ENCODE peak calls at places on chromosomes 6 and 20, in four cellular contexts. E, T, B and W are unnamed samples.

GRCh38 chr20:45450097-45450818 is 19.3 kb upstream of the WFDC2 start:
- DNase-seq in E (peak), T (peak), B (peak), W (peak)

GRCh38 chr6:28811873-28812272 is 111.9 kb downstream of the TRIM27 start:
- DNase-seq in E (peak), T (peak), B (no peak), W (no peak)

GRCh38 chr6:44003345-44004061 is 123.7 kb downstream of the MRPL14 start:
- DNase-seq in E (no peak), T (no peak), B (no peak), W (no peak)

GRCh38 chr6:163661271-163661671 is 246.8 kb downstream of the QKI start:
- DNase-seq in E (no peak), T (no peak), B (no peak), W (no peak)

GRCh38 chr6:170286934-170287265 is 4.0 kb downstream of the DLL1 start:
- DNase-seq in E (no peak), T (no peak), B (no peak), W (no peak)

GRCh38 chr6:109073344-109074235 is 21.1 kb downstream of the SESN1 start:
- DNase-seq in E (peak), T (peak), B (peak), W (peak)

GRCh38 chr6:34366639-34366921 is 25.9 kb downstream of the NUDT3 start:
- DNase-seq in E (no peak), T (no peak), B (no peak), W (no peak)

GRCh38 chr6:102026649-102027048 is 633.1 kb downstream of the GRIK2 start:
- DNase-seq in E (no peak), T (no peak), B (no peak), W (no peak)

GRCh38 chr20:25067102-25067987 is 9.4 kb upstream of the ACSS1 start:
- DNase-seq in E (no peak), T (no peak), B (no peak), W (no peak)

GRCh38 chr6:7270320-7271204 is 42.4 kb downstream of the SSR1 start:
- DNase-seq in E (peak), T (no peak), B (no peak), W (no peak)

GRCh38 chr6:128311944-128312570 is 208.3 kb downstream of the PTPRK start:
- DNase-seq in E (no peak), T (no peak), B (no peak), W (no peak)

GRCh38 chr6:85464722-85465150 is 14.9 kb downstream of the NT5E start:
- DNase-seq in E (no peak), T (no peak), B (peak), W (peak)

GRCh38 chr6:139335447-139336210 is 38.8 kb downstream of the CITED2 start:
- DNase-seq in E (no peak), T (no peak), B (no peak), W (no peak)
- H3K4me3 ChIP-seq in E (no peak), T (no peak), B (no peak), W (no peak)

DNA sequence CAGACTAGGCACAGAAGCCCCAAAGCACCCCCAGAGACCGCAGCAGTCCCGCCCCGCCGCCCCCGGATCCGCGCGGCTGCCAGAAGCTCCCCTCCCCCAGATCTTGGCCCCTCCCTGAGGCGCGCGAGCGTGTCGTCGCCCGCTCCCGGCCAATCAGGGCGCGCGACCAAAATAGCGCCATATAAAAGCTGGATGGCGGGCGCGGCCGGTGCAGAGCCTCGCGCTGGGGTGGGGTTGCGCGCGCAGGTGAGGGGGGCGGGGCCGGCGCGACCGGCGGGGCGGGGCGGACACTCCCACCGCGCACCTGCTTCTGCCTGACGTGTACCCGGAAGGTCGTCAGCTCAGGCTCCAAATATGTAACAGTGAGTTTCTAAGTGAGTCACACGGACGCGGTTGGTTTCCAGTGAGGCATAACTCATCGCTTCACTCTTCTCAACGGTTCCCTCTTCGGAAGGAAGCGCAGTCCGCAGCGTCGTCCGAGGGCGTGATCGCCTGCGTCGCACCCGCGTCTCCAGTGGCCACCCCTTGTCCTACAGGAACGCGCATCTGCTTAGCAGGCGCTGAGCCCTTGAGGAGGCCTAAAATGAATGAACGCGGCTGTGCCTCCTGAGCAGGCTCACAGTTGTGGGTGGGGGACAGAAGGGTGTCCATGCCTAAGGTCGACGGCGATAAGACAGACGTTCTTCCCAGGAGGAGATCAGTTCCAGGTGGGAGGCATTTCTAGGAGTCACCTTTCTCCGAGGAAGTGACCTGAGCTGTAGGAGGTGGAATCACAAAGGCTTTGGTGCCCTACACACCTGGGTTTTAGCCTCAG is 50.6 kb upstream of the EZR start:
- DNase-seq in E (no peak), T (peak), B (peak), W (peak)
- TF ChIP-seq CTCF in E (no peak), T (peak), B (no peak), W (no peak)

GRCh38 chr20:32071395-32072167 is 19.5 kb downstream of the HCK start:
- DNase-seq in E (no peak), T (no peak), B (no peak), W (no peak)

GRCh38 chr20:32075534-32075933 is 23.5 kb downstream of the HCK start:
- DNase-seq in E (no peak), T (no peak), B (no peak), W (no peak)

GRCh38 chr20:32070282-32070681 is 18.2 kb downstream of the HCK start:
- DNase-seq in E (no peak), T (no peak), B (no peak), W (no peak)

GRCh38 chr20:32070690-32071213 is 18.7 kb downstream of the HCK start:
- DNase-seq in E (no peak), T (no peak), B (no peak), W (no peak)

GRCh38 chr20:32072168-32072721 is 20.2 kb downstream of the HCK start:
- DNase-seq in E (no peak), T (no peak), B (no peak), W (no peak)
- TF ChIP-seq TCF7L2 in E (no peak), T (no peak), B (no peak), W (no peak)

GRCh38 chr6:16413399-16413798 is 175.0 kb downstream of the GMPR start:
- DNase-seq in E (no peak), T (no peak), B (no peak), W (no peak)
- H3K4me3 ChIP-seq in E (no peak), T (no peak), B (no peak), W (no peak)

GRCh38 chr6:37177950-37178517 is 8.1 kb downstream of the PIM1 start:
- DNase-seq in E (no peak), T (peak), B (no peak), W (no peak)

GRCh38 chr6:37187321-37188022 is 17.5 kb downstream of the PIM1 start:
- DNase-seq in E (no peak), T (peak), B (no peak), W (no peak)

GRCh38 chr6:37177083-37177949 is 7.4 kb downstream of the PIM1 start:
- DNase-seq in E (no peak), T (peak), B (no peak), W (no peak)

GRCh38 chr6:37180075-37180474 is 10.1 kb downstream of the PIM1 start:
- DNase-seq in E (no peak), T (no peak), B (no peak), W (no peak)

GRCh38 chr6:37182736-37183590 is 13.0 kb downstream of the PIM1 start:
- DNase-seq in E (no peak), T (peak), B (no peak), W (no peak)
- TF ChIP-seq CTCF in E (no peak), T (no peak), B (no peak), W (no peak)